ENCODE peak calls at places on chromosomes 7 and 10, in four cellular contexts. N is brain microvascular endothelial cell, K is left lung, H is cardiac fibroblast. G is an unnamed sample.

GRCh38 chr10:109889867-109890266 is 33.4 kb downstream of the XPNPEP1 start:
- DNase-seq in K (no peak), H (peak), N (peak), G (no peak)

GRCh38 chr10:132036153-132036886 is 29.4 kb upstream of the JAKMIP3 start:
- DNase-seq in N (no peak), K (no peak), H (peak), G (no peak)

GRCh38 chr10:11472158-11472753 is 139.2 kb downstream of the USP6NL start:
- DNase-seq in H (peak), N (peak), K (peak), G (no peak)

GRCh38 chr10:133442191-133442966 is 11.4 kb upstream of the SCART1 start:
- DNase-seq in K (no peak), N (no peak), H (no peak), G (no peak)

GRCh38 chr7:106813705-106814305 is 51.3 kb upstream of the PIK3CG start:
- DNase-seq in N (no peak), K (no peak), H (no peak), G (no peak)

GRCh38 chr7:88597941-88598425 is 161.5 kb upstream of the ZNF804B start:
- DNase-seq in K (no peak), N (no peak), H (no peak), G (no peak)

GRCh38 chr10:132905661-132906060 is 36.7 kb downstream of the CFAP46 start:
- DNase-seq in H (no peak), N (no peak), K (no peak), G (peak)

GRCh38 chr10:25616903-25617592 is 317.0 kb upstream of the MYO3A start:
- DNase-seq in H (no peak), K (no peak), N (no peak), G (no peak)

GRCh38 chr10:121928528-121928884 is 675 bp upstream of the ATE1 start:
- DNase-seq in K (no peak), N (no peak), H (peak), G (no peak)

GRCh38 chr10:69340695-69341094 is 62.4 kb downstream of the HK1 start:
- DNase-seq in K (no peak), N (no peak), H (no peak), G (no peak)

GRCh38 chr10:106780593-106781088 is 383.9 kb downstream of the SORCS1 start:
- DNase-seq in N (no peak), H (no peak), K (no peak), G (no peak)

GRCh38 chr7:3897430-3898385 is 596.7 kb downstream of the SDK1 start:
- DNase-seq in N (peak), H (peak), K (no peak), G (no peak)

GRCh38 chr10:99765672-99766071 is 16.8 kb upstream of the ABCC2 start:
- DNase-seq in K (no peak), N (no peak), H (no peak), G (no peak)

GRCh38 chr7:644381-645305 is 81.9 kb upstream of the DNAAF5 start:
- DNase-seq in H (no peak), N (peak), K (no peak), G (no peak)

GRCh38 chr10:92593553-92594046 is 670 bp downstream of the KIF11 start:
- DNase-seq in K (no peak), N (no peak), H (no peak), G (no peak)

GRCh38 chr10:132638130-132638515 is 100.5 kb downstream of the INPP5A start:
- DNase-seq in K (no peak), N (no peak), H (no peak), G (no peak)

GRCh38 chr7:507623-508305 is 11.9 kb downstream of the PDGFA start:
- DNase-seq in K (peak), N (no peak), H (no peak), G (peak)

GRCh38 chr10:130028465-130028819 is 64.4 kb upstream of the EBF3 start:
- DNase-seq in N (no peak), H (no peak), K (peak), G (no peak)

GRCh38 chr7:94486206-94486605 is 23.4 kb upstream of the CASD1 start:
- DNase-seq in H (no peak), K (no peak), N (no peak), G (no peak)